ENCODE peak calls at places on chromosome 2, in seven cellular contexts. R is GM23338, W is neural progenitor cell, L is GM23248, Q is SK-N-SH, I is OCI-LY7, X is MM.1S. P is an unnamed sample.

GRCh38 chr2:51329512-51329911 is 297.6 kb upstream of the NRXN1 start:
- DNase-seq in L (no peak), W (no peak), X (no peak), R (no peak), Q (no peak), I (no peak), P (no peak)

GRCh38 chr2:72032481-72033041 is 115.1 kb downstream of the CYP26B1 start:
- DNase-seq in Q (peak), R (no peak), X (no peak), L (no peak), I (no peak), W (no peak), P (no peak)

GRCh38 chr2:136010126-136010525 is 24.7 kb upstream of the DARS1 start:
- DNase-seq in R (no peak), I (no peak), L (peak), W (no peak), Q (no peak), X (no peak), P (no peak)

GRCh38 chr2:31137211-31138036 is 816 bp downstream of the GALNT14 start:
- DNase-seq in R (peak), W (peak), L (peak), X (peak), I (peak), Q (peak), P (peak)

GRCh38 chr2:234632527-234633391 is 135.9 kb upstream of the ARL4C start:
- DNase-seq in I (no peak), R (peak), Q (no peak), L (peak), W (no peak), X (no peak), P (no peak)

GRCh38 chr2:29747786-29748470 is 173.5 kb downstream of the ALK start:
- DNase-seq in W (peak), Q (no peak), R (no peak), I (no peak), X (no peak), L (peak), P (no peak)

GRCh38 chr2:28340312-28341202 is 52.1 kb upstream of the FOSL2 start:
- DNase-seq in I (no peak), X (no peak), L (no peak), R (no peak), Q (peak), W (no peak), P (no peak)

GRCh38 chr2:23486676-23487075 is 101.7 kb downstream of the KLHL29 start:
- DNase-seq in X (no peak), Q (no peak), R (no peak), I (no peak), W (no peak), L (peak), P (no peak)

GRCh38 chr2:59899692-59900091 is 653.8 kb downstream of the BCL11A start:
- DNase-seq in W (peak), R (no peak), X (no peak), Q (no peak), L (no peak), I (no peak), P (no peak)

GRCh38 chr2:188450740-188451480 is 159.2 kb downstream of the GULP1 start:
- DNase-seq in Q (peak), R (no peak), I (no peak), X (no peak), L (peak), W (no peak), P (no peak)

GRCh38 chr2:101931402-101931801 is 60.4 kb upstream of the IL1R2 start:
- DNase-seq in L (no peak), Q (no peak), X (no peak), I (no peak), R (no peak), W (no peak), P (no peak)

GRCh38 chr2:241804326-241805276 is 4.4 kb upstream of the NEU4 start:
- DNase-seq in I (peak), L (no peak), R (peak), Q (peak), X (no peak), W (no peak), P (peak)
- H3K4me3 ChIP-seq in I (no peak), L (peak), R (peak), Q (no peak), X (no peak), W (no peak), P (no peak)

GRCh38 chr2:3100386-3100785 is 277.2 kb downstream of the EIPR1 start:
- DNase-seq in I (no peak), X (no peak), Q (no peak), W (no peak), L (no peak), R (no peak), P (no peak)
- TF ChIP-seq EZH2phosphoT487 in I (no peak), X (no peak), Q (no peak), W (no peak), L (no peak), R (no peak), P (no peak)

GRCh38 chr2:80299672-80300071 is 4.9 kb downstream of the LRRTM1 start:
- DNase-seq in L (no peak), R (peak), W (no peak), X (no peak), I (no peak), Q (no peak), P (no peak)
- H3K27ac ChIP-seq in L (no peak), R (no peak), W (no peak), X (no peak), I (no peak), Q (no peak), P (no peak)

DNA sequence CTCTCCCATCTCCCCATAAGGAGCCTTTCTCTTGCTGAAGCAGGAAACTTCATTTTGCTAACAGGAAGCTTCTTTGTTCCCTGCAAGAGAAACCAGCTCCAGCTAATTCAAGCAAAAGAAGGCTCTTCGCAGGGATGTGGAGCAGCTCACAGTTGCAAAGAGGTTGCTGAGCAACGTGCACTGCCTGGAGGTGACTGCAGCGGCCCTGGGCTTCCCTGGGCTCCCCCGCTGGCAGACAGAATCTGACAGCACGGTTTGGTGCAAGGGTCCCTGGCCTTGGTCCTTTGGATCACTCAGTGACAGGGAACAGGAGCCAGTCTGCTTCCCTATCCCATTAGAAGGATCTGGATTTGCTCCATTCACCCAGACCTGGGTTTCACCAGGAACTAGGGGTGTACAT is 25.8 kb downstream of the GPR55 start:
- DNase-seq in W (peak), I (no peak), Q (peak), L (no peak), R (peak), X (no peak), P (no peak)
- H3K4me3 ChIP-seq in W (no peak), I (no peak), Q (no peak), L (no peak), R (no peak), X (no peak), P (no peak)

GRCh38 chr2:224938670-224939309 is 103.5 kb downstream of the DOCK10 start:
- DNase-seq in X (no peak), R (no peak), Q (no peak), L (peak), W (peak), I (peak), P (no peak)
- TF ChIP-seq EZH2phosphoT487 in X (no peak), R (no peak), Q (no peak), L (peak), W (no peak), I (no peak), P (no peak)

DNA sequence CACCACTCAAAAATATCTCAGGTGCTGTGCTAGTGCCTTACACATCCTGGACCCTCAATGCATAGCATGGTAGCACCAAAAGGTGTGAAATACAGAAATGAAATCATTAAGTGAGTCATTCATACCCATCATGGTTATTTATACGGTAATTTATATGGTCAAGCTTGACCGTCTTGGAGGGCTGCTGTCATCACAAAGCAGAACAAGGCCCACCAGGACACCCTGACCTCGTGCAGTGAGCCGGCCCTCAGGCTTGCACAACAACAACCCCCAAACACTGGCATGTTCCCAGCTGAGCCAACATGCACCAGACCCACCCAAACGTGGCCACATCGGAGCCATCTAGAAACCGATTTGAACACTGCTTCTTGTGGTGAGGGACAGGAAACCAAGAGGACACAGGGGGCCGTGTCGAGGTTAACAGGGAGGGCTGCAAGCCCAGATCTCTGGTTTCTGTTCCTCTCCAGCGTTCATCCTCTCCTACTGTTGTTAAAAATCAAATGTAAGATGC is 378.5 kb upstream of the ID2 start:
- DNase-seq in R (no peak), Q (no peak), X (peak), L (no peak), W (no peak), I (peak), P (no peak)
- H3K27ac ChIP-seq in R (no peak), Q (no peak), X (peak), L (no peak), W (no peak), I (peak), P (no peak)

DNA sequence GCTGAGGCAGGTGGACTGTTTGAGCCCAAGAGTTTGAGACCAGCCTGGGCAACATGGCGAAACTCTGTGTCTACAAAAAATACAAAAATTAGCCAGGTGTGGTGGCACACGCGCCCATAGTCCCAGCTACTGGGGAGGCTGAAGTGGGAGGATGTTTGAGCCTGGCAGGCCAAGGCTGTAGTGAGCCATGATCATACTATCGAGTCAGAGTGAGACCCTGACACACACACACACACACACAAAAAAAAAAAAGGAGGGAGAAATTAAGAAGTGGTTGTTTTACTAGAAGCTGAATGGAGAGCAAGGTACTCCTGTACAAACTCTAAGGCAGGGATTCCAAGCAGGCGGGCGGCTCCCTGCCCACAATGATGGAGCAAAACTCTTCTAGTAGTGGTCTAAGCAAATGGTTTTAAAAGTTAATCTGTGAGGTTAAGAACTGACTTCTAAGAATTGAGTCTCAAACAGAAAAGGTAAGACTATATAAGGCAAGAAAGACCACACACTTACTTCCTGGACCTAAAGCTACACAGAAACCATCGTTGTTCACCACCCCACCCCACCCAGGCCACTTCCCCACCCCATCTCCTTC is 2.6 kb downstream of the ANKRD44 start:
- DNase-seq in Q (no peak), I (peak), L (no peak), W (no peak), R (no peak), X (no peak), P (no peak)
- H3K4me3 ChIP-seq in Q (no peak), I (peak), L (no peak), W (no peak), R (no peak), X (peak), P (no peak)

DNA sequence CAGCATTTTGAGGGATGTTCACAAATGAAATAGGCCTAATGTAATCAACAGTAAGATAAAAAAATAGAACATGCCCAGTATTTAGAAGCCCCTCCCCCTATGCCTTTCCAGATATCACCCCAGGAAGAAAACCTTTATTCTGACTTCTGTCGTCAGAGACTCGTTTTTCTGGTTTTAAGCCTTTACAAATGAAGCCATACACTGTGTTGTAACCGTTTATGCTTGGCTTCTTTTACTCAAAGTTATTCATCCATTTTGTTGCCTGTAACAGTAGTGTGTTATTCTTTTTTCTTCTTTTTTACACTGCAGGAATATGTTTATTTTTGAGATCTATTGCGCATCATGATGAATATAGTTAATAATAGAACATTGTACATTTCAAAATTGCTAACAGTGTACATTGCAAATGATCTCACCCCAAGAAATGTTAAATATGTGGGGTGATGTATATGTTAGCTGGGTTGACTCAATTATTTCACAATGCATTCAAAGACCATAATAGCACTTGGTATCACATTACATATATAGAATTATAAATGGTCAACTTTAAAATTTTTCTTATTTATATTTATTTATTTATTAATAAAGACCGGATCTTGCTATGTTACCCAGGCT is 28.1 kb upstream of the PNPT1 start:
- DNase-seq in I (no peak), L (peak), Q (no peak), W (no peak), X (no peak), R (peak), P (peak)
- TF ChIP-seq EZH2phosphoT487 in I (no peak), L (no peak), Q (no peak), W (no peak), X (no peak), R (no peak), P (no peak)

P was measured in hepatocyte.